ENCODE peak calls at places on chromosomes 13 and 19, in ten cellular contexts. X is Peyer's patch; E is OCI-LY7; N is heart left ventricle; C is upper lobe of right lung; R is CD8-positive, alpha-beta T cell; W is cardiac muscle cell; Y is neural progenitor cell; J is IMR-90; V is naive thymus-derived CD4-positive, alpha-beta T cell. K is an unnamed sample. For H3K9me3, the result is how much of the 10 kb centered on the place peaks cover.

GRCh38 chr19:10074153-10074552 is 12.0 kb upstream of the SHFL start:
- DNase-seq in X (peak), E (peak), N (no peak), C (no peak), R (no peak), W (no peak), Y (peak), J (peak), V (peak), K (peak)

GRCh38 chr19:12791345-12792047 is at the start of gene JUNB:
- DNase-seq in X (peak), E (peak), N (peak), C (peak), R (peak), W (peak), Y (peak), J (peak), V (peak), K (peak)

GRCh38 chr13:91482427-91482826 is 84.0 kb downstream of the GPC5 start:
- DNase-seq in X (no peak), E (no peak), N (no peak), C (no peak), R (no peak), W (no peak), Y (peak), J (no peak), V (no peak), K (no peak)

GRCh38 chr19:10510301-10510802 is 6.9 kb downstream of the S1PR5 start:
- DNase-seq in X (peak), E (peak), N (no peak), C (no peak), R (peak), W (peak), Y (peak), J (no peak), V (peak), K (peak)

GRCh38 chr13:100490692-100491091 is 97.9 kb downstream of the GGACT start:
- DNase-seq in X (no peak), E (no peak), N (no peak), C (no peak), R (no peak), W (no peak), Y (peak), J (no peak), V (no peak), K (no peak)

GRCh38 chr13:31978021-31978420 is 53.6 kb upstream of the FRY start:
- DNase-seq in X (no peak), E (no peak), N (no peak), C (no peak), R (no peak), W (no peak), Y (no peak), J (no peak), V (no peak), K (no peak)

GRCh38 chr19:41939861-41940442 is 11.7 kb upstream of the ERFL start:
- DNase-seq in X (peak), E (peak), N (peak), C (peak), R (no peak), W (peak), Y (peak), J (no peak), V (peak), K (no peak)

GRCh38 chr19:33895366-33895765 is 98.7 kb downstream of the KCTD15 start:
- DNase-seq in X (no peak), E (no peak), N (no peak), C (no peak), R (no peak), W (no peak), Y (no peak), J (no peak), V (no peak), K (no peak)

GRCh38 chr19:46373573-46374359 is 26.9 kb downstream of the PPP5C start:
- DNase-seq in X (no peak), E (no peak), N (peak), C (peak), R (no peak), W (no peak), Y (peak), J (peak), V (no peak), K (no peak)

DNA sequence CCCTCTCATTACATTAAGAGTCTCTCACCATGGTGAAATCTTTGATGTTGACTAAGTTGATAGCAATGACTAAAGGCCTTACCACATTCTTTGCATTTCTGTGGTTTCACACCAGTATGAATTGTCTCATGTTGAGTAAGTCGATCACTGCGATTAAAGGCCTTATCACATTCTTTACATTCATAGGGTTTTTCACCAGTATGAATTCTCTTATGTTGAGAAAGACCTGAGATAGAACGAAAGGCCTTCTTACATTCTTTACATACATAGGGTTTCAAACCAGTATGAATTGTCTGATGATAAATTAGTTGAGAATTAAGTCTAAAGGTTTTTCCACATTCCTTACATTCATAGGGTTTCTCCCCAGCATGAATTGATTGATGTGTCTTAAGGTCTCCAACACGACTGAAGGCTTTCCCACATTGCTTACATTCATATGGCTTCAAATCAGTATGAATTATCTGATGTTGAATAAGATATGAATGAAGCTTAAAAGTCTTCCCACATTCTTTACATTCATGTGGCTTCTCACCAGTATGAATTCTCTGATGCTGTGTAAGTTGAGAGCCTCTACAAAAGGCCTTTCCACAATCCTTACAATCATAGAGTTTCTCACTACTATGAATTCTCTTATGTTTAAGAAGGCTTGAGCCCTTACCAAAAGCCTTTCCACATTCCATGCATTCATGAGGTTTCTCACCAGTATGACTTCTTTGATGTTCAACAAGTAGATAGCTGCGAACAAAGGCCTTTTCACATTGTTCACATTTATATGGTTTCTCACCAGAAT is 45.6 kb downstream of the ZNF283 start:
- DNase-seq in X (no peak), E (no peak), N (no peak), C (no peak), R (no peak), W (no peak), Y (no peak), J (no peak), V (no peak), K (no peak)
- H3K9me3 ChIP-seq in X (half or more), E (under half), N (half or more), C (half or more), R (under half), W (under half), Y (half or more), J (under half), V (under half), K (under half)

DNA sequence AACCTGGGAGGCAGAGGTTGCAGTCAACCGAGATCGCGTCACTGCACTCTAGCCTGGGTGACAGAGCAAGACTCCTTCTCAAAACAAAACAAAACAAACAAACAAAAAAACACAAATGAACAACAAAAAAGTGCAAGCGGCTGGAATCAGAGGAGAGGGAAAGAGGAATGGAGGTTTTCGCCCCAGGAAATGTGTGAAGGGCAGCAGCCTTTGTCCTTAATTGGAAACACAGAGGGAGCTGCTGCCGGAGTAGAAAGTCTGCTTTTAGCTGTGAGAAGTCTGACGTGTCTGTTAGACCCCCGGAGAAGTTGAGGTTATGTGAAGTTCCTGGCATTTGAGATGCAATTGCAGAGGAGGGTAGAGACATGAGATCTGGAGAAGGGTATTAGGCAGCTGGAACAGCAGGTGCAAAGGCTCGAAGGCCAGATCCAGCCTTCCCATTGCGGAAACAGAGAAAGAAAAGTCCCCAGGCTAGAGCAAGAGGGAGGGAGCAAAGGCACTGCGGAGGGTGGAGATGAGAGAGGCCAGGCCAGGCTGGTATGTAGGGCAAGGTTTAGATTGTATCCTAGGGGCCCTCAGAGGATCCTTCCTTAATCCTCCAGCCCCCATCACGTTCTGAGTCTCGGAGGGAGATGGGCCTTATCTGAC is 475 bp downstream of the TMIGD2 start:
- DNase-seq in X (no peak), E (no peak), N (no peak), C (no peak), R (no peak), W (no peak), Y (peak), J (no peak), V (no peak), K (no peak)
- H3K27ac ChIP-seq in X (peak), E (no peak), N (no peak), C (no peak), R (peak), W (peak), Y (peak), J (no peak), V (peak), K (peak)

GRCh38 chr19:23145617-23146415 is 29.0 kb downstream of the ZNF730 start:
- DNase-seq in X (no peak), E (no peak), N (no peak), C (no peak), R (no peak), W (no peak), Y (no peak), J (no peak), V (no peak), K (no peak)
- H3K9me3 ChIP-seq in X (under half), E (under half), N (half or more), C (under half), R (under half), W (under half), Y (half or more), J (under half), V (under half), K (under half)

GRCh38 chr13:75415720-75416119 is 66.2 kb downstream of the TBC1D4 start:
- DNase-seq in X (no peak), E (no peak), N (no peak), C (no peak), R (no peak), W (no peak), Y (no peak), J (peak), V (no peak), K (no peak)
- H3K27ac ChIP-seq in X (no peak), E (peak), N (peak), C (peak), R (no peak), W (peak), Y (no peak), J (no peak), V (no peak), K (no peak)

DNA sequence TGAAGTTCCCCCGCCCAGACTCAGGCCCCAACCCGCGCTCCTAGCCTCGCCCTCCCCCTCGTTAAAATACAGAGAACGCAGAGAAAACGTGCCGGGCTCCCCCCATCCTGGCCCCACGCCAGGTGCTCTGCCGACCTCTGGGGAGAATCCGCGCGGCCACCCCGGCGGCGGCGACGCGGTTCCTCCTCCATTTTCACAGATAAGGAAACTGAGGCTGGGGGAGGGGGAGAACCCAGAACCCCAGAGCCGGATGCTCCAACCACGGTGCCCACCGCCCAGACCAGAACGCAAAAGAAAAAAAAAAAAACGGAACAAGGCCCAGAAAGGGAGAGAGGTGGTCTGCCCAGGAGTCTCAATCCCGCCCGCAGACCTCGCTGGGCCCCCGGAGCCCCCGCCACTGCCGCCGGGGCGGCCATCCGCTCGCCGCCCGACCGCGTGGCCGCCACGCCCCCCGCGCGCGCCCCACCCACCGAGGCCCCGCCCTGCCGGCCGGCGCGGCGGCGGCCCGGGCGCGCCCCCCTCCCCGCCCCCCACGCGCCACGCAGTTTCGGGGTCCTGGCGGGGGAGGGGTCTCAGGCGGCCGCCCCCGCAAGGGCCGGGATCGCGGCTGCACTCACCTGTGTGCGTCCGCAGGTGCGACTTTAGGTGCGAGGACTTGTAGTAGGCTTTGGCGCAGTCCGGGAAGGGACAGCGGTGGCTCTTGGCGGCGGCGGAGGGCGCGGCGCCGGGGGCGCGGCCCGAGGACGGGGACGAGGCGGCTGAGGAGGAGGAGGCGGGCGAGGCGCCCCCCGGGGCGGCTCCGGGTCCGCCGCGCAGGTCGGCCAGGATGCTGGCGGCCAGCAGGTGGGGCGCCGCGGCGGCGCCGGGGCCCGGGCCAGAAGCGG is 713 bp downstream of the KLF16 start:
- DNase-seq in X (no peak), E (peak), N (no peak), C (peak), R (peak), W (peak), Y (peak), J (no peak), V (peak), K (peak)
- H3K9me3 ChIP-seq in X (under half), E (under half), N (under half), C (under half), R (under half), W (under half), Y (under half), J (under half), V (under half), K (under half)

GRCh38 chr13:77507931-77508776 is 27.4 kb upstream of the SCEL start:
- DNase-seq in X (no peak), E (no peak), N (no peak), C (no peak), R (no peak), W (no peak), Y (no peak), J (peak), V (no peak), K (no peak)
- H3K27ac ChIP-seq in X (no peak), E (no peak), N (no peak), C (no peak), R (no peak), W (no peak), Y (no peak), J (no peak), V (no peak), K (no peak)

DNA sequence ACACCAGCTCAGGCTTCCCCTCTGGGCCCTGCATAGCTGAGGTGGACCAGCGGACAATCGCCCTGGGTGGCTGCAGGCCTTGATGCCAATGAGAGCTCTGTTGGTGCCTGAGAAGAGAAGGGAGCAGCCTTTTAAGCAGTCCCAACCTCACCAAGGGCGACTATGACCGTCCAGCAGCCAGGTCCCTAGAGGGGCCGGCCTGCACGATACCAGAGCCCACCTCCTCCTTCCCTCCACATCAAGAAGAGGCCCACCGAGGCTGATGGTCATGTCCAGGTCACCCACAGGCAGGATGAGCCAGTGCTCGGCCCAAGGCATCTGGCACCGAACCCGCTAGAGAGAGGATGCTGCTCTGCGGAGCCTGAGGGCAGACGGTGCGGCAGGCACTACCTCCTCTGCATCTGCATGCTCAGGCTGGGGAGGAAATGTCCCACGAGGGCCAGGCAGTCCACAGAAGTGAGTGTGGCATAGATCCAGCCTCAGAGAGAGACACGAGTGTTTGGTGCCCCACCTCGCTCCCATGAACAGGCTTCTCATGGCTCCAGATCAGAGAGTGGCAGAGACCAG is 219.4 kb downstream of the TUBA3C start:
- DNase-seq in X (no peak), E (no peak), N (no peak), C (no peak), R (no peak), W (no peak), Y (no peak), J (no peak), V (no peak), K (no peak)
- H3K9me3 ChIP-seq in X (under half), E (under half), N (under half), C (under half), R (under half), W (under half), Y (under half), J (half or more), V (under half), K (under half)

DNA sequence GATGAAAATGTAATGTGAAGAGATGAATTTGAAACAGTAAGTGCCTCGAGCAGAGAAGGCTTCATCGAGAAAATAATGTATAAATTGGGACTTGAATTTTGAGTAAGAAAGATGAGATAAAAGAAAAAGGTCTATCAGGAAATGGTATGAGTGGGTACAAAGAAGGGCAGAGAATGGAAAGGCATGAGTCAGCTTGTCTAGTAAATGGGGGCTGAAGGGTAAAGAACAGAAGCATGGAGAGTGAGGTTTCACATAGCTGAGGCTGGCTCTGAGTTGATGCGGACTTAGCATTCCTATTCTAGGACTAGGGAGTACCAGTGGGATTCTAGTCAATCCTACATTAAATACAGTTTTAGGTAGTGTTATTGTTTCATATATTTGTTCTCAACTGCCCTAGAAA is 85.8 kb downstream of the ZC3H13 start:
- DNase-seq in X (no peak), E (no peak), N (no peak), C (no peak), R (no peak), W (no peak), Y (no peak), J (no peak), V (no peak), K (no peak)
- H3K27ac ChIP-seq in X (no peak), E (no peak), N (no peak), C (no peak), R (no peak), W (no peak), Y (no peak), J (no peak), V (no peak), K (no peak)

GRCh38 chr19:51891193-51891747 is 3.5 kb upstream of the ZNF577 start:
- DNase-seq in X (no peak), E (no peak), N (no peak), C (no peak), R (no peak), W (no peak), Y (no peak), J (no peak), V (no peak), K (no peak)
- H3K9me3 ChIP-seq in X (half or more), E (under half), N (half or more), C (half or more), R (half or more), W (under half), Y (half or more), J (under half), V (half or more), K (half or more)

GRCh38 chr19:50349277-50350057 is 16.0 kb downstream of the NAPSA start:
- DNase-seq in X (no peak), E (peak), N (no peak), C (peak), R (no peak), W (no peak), Y (no peak), J (no peak), V (no peak), K (no peak)

GRCh38 chr19:50341091-50341564 is 12.0 kb upstream of the KCNC3 start:
- DNase-seq in X (peak), E (peak), N (no peak), C (no peak), R (no peak), W (no peak), Y (no peak), J (no peak), V (no peak), K (no peak)

GRCh38 chr19:50344661-50345318 is 15.6 kb upstream of the KCNC3 start:
- DNase-seq in X (peak), E (peak), N (no peak), C (no peak), R (no peak), W (no peak), Y (no peak), J (no peak), V (no peak), K (no peak)
- H3K27ac ChIP-seq in X (no peak), E (peak), N (no peak), C (no peak), R (no peak), W (no peak), Y (no peak), J (no peak), V (no peak), K (no peak)

K was measured in effector memory CD4-positive, alpha-beta T cell.